ENCODE peak calls at places on chromosomes 3 and 15, in seven cellular contexts. C is ovary, E is PC-9, P is uterus, M is tibial nerve, V is adrenal gland, D is endothelial cell of umbilical vein. I is an unnamed sample.

GRCh38 chr15:100311099-100311751 is 30.6 kb downstream of the ADAMTS17 start:
- DNase-seq in C (peak; percentile 63), E (no peak), P (peak; percentile 31), M (peak; percentile 24), V (no peak), D (no peak), I (no peak)

GRCh38 chr3:61637088-61638051 is 76.0 kb downstream of the PTPRG start:
- DNase-seq in C (peak; percentile 22), E (no peak), P (no peak), M (peak; percentile 14), V (peak; percentile 58), D (peak; percentile 28), I (no peak)

GRCh38 chr3:65758871-65759598 is 279.7 kb downstream of the MAGI1 start:
- DNase-seq in C (no peak), E (no peak), P (no peak), M (no peak), V (no peak), D (no peak), I (no peak)

GRCh38 chr15:91294795-91295194 is 194.7 kb downstream of the SV2B start:
- DNase-seq in C (no peak), E (no peak), P (no peak), M (no peak), V (no peak), D (no peak), I (no peak)

GRCh38 chr3:143334231-143334630 is 214.7 kb downstream of the CHST2 start:
- DNase-seq in C (no peak), E (no peak), P (no peak), M (no peak), V (no peak), D (no peak), I (no peak)

GRCh38 chr15:69595009-69595825 is 142.6 kb downstream of the RPLP1 start:
- DNase-seq in C (no peak), E (peak; percentile 80), P (no peak), M (peak; percentile 43), V (peak; percentile 48), D (no peak), I (no peak)

GRCh38 chr3:130850044-130850797 is 43.7 kb upstream of the ATP2C1 start:
- DNase-seq in C (no peak), E (peak; percentile 76), P (no peak), M (peak; percentile 17), V (peak; percentile 37), D (no peak), I (no peak)

GRCh38 chr3:122356402-122356801 is 26.6 kb downstream of the MIX23 start:
- DNase-seq in C (peak; percentile 49), E (peak; percentile 49), P (no peak), M (no peak), V (no peak), D (no peak), I (peak; percentile 5)

GRCh38 chr15:65400760-65401606 is 21.8 kb downstream of the IGDCC4 start:
- DNase-seq in C (peak; percentile 87), E (no peak), P (peak; percentile 43), M (peak; percentile 37), V (peak; percentile 73), D (peak; percentile 75), I (peak; percentile 33)

GRCh38 chr15:65401607-65402240 is 21.0 kb downstream of the IGDCC4 start:
- DNase-seq in C (no peak), E (no peak), P (no peak), M (no peak), V (no peak), D (no peak), I (no peak)

GRCh38 chr15:65399001-65399706 is 21.4 kb upstream of the IGDCC3 start:
- DNase-seq in C (no peak), E (no peak), P (no peak), M (no peak), V (no peak), D (no peak), I (no peak)

GRCh38 chr15:65402971-65403370 is 19.8 kb downstream of the IGDCC4 start:
- DNase-seq in C (no peak), E (no peak), P (no peak), M (no peak), V (no peak), D (no peak), I (no peak)

GRCh38 chr15:65399997-65400396 is 22.2 kb upstream of the IGDCC3 start:
- DNase-seq in C (no peak), E (no peak), P (no peak), M (no peak), V (no peak), D (no peak), I (no peak)
- TF ChIP-seq CTCF in C (no peak), E (no peak), P (no peak), M (no peak), V (no peak), D (no peak), I (no peak)

GRCh38 chr3:195885036-195885871 is 23.1 kb downstream of the TNK2 start:
- DNase-seq in C (no peak), E (no peak), P (no peak), M (no peak), V (no peak), D (no peak), I (no peak)

GRCh38 chr3:195887670-195888069 is 20.7 kb downstream of the TNK2 start:
- DNase-seq in C (no peak), E (no peak), P (no peak), M (no peak), V (no peak), D (no peak), I (no peak)

GRCh38 chr3:195888311-195888761 is 20.0 kb downstream of the TNK2 start:
- DNase-seq in C (no peak), E (no peak), P (no peak), M (no peak), V (no peak), D (no peak), I (no peak)

GRCh38 chr3:195884691-195885035 is 23.7 kb downstream of the TNK2 start:
- DNase-seq in C (no peak), E (no peak), P (no peak), M (no peak), V (no peak), D (no peak), I (no peak)

DNA sequence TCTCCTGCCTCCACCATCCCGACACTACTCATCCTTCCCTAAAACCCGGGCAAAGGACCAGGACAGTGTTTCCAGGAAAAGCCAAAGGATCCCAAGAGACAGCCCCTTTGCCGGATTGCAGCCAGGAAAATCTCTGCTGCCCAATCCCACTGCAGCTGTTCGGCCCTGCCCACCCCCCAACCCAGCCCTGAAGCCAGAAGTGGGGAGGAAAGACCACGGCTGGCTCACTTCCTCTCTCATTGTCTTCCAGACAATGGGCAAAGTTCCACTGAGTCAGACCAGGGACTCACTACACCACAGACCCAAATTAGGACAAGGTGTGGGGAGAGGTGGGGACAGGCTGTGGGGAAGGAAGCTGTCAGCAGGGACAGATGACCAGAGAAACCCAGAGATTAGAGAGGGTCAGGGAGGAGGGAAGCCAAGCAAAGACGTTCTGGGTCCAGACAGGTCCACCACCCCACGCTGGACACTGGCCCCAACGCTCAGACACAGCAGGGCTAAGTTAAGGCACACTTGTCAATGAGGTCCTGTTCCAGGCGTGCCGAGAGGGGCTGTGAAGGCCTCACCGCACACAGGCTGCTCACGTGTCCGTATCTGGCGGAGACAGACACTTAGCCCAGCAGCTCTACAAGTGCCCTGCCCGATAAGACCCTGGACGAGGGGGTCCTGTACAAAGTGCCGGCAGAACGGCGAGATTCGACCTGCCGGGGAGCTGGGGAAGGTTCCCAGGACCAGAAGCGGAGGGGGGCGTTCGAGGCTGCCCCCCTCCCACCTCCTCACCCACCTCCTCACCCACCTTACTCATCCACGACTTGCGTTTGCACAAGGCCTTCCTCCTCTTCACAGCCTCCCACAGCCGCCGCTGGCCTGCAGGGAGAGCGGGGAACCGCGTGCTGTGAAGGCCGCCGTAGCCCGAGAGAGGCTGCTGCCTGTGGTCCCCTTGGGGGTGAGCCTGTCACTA is 21.9 kb downstream of the TNK2 start:
- DNase-seq in C (no peak), E (no peak), P (no peak), M (no peak), V (peak; percentile 47), D (peak; percentile 90), I (no peak)
- H3K27ac ChIP-seq in C (no peak overlapping the region), E (no peak overlapping the region), P (peak overlapping the region; percentile 69), M (peak overlapping the region; percentile 4), V (no peak overlapping the region), D (peak overlapping the region; percentile 85), I (no peak overlapping the region)

GRCh38 chr3:54123538-54124196 is 1.3 kb downstream of the CACNA2D3 start:
- DNase-seq in C (no peak), E (no peak), P (no peak), M (no peak), V (no peak), D (no peak), I (no peak)

GRCh38 chr3:54122046-54122801 is at the start of gene CACNA2D3:
- DNase-seq in C (peak; percentile 78), E (no peak), P (no peak), M (no peak), V (peak; percentile 33), D (no peak), I (no peak)

GRCh38 chr3:54120657-54121403 is 1.5 kb upstream of the CACNA2D3 start:
- DNase-seq in C (peak; percentile 42), E (no peak), P (no peak), M (no peak), V (peak; percentile 34), D (no peak), I (no peak)

GRCh38 chr3:54122802-54123537 is 618 bp downstream of the CACNA2D3 start:
- DNase-seq in C (peak; percentile 45), E (no peak), P (no peak), M (no peak), V (no peak), D (no peak), I (no peak)

DNA sequence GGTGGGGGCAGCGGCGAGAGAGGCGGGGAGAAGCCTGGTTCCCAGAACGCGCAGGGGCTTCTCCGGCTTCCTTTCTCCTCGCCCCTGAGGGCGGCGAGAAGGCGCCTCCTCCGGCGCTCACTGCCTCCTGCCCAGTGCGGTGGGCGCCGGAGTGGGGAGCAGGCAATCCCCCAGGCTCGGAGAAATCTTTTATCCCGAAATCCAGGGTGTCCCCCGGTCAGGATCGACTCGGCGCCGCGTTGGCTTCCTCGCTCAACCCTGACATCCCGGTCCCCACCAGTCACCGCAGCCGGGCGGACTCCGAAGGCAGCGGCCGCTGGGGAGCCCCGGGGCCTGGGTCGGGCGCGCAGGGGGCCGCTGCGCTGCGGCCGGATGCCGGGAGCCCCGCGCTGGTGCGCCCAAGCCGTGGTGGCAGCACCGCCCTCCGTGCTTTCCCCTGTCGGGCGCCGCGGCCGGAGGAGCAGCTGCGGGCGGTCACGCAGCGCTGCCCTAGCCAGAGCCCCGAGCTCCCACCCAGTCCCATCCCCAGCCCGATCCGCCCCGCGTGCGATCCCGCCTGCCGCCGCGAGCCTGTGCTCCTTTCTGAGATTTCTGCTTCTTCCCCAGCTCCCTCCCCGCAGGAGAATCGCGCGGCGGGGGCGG is 827 bp upstream of the CACNA2D3 start:
- DNase-seq in C (peak; percentile 44), E (no peak), P (no peak), M (no peak), V (no peak), D (no peak), I (no peak)
- H3K27me3 ChIP-seq in C (no peaks in the 10 kb centered on the region), E (peaks cover 8% of the 10 kb centered on the region), P (no peaks in the 10 kb centered on the region), M (no peaks in the 10 kb centered on the region), V (peaks cover 37% of the 10 kb centered on the region), D (peaks cover 29% of the 10 kb centered on the region), I (peaks cover 50% of the 10 kb centered on the region)

GRCh38 chr3:167870743-167871142 is 135.2 kb downstream of the SERPINI1 start:
- DNase-seq in C (no peak), E (no peak), P (no peak), M (no peak), V (no peak), D (no peak), I (no peak)

GRCh38 chr3:167872032-167872431 is 136.5 kb downstream of the SERPINI1 start:
- DNase-seq in C (no peak), E (no peak), P (no peak), M (no peak), V (no peak), D (no peak), I (no peak)

GRCh38 chr3:167870201-167870600 is 134.7 kb downstream of the SERPINI1 start:
- DNase-seq in C (no peak), E (no peak), P (no peak), M (no peak), V (no peak), D (no peak), I (no peak)

GRCh38 chr3:167874667-167875372 is 139.3 kb downstream of the SERPINI1 start:
- DNase-seq in C (no peak), E (no peak), P (no peak), M (no peak), V (no peak), D (no peak), I (no peak)

GRCh38 chr3:167872941-167873340 is 137.4 kb downstream of the SERPINI1 start:
- DNase-seq in C (no peak), E (no peak), P (no peak), M (no peak), V (no peak), D (no peak), I (no peak)
- TF ChIP-seq CTCF in C (no peak), E (peak; percentile 58), P (no peak), M (no peak), V (no peak), D (peak; percentile 6), I (no peak)

I was measured in CD4-positive, alpha-beta T cell.